ENCODE peak calls at places on chromosomes 11 and 22, in ten cellular contexts. B, D, C, A, F, V, O, W, U and S are unnamed samples.

GRCh38 chr11:203056-203944 is 3.9 kb downstream of the BET1L start:
- DNase-seq in V (no peak), B (peak), F (peak), C (no peak), D (no peak), O (no peak), W (no peak), A (no peak), U (no peak), S (no peak)

GRCh38 chr11:1125803-1126202 is 31.9 kb upstream of the MUC5AC start:
- DNase-seq in C (no peak), V (no peak), W (no peak), B (no peak), O (no peak), F (peak), U (no peak), A (no peak), D (no peak), S (no peak)

GRCh38 chr11:96125400-96125799 is 201.5 kb upstream of the MTMR2 start:
- DNase-seq in F (no peak), W (peak), A (no peak), V (no peak), D (no peak), C (no peak), B (no peak), O (peak), U (no peak), S (no peak)

GRCh38 chr11:126191379-126192073 is 19.9 kb downstream of the RPUSD4 start:
- DNase-seq in A (no peak), F (no peak), U (no peak), C (no peak), D (no peak), O (no peak), W (no peak), V (no peak), B (no peak), S (no peak)

GRCh38 chr11:135033545-135033944 is 621.5 kb upstream of the B3GAT1 start:
- DNase-seq in V (no peak), D (no peak), O (peak), F (no peak), A (no peak), C (no peak), B (no peak), W (peak), U (no peak), S (peak)

GRCh38 chr22:26903030-26903856 is 245.9 kb downstream of the MIAT start:
- DNase-seq in U (no peak), W (no peak), V (no peak), F (no peak), O (no peak), C (no peak), A (no peak), D (no peak), B (no peak), S (no peak)

GRCh38 chr11:11583801-11584445 is 37.9 kb downstream of the GALNT18 start:
- DNase-seq in D (no peak), O (no peak), F (no peak), U (no peak), B (no peak), C (no peak), V (no peak), A (no peak), W (no peak), S (no peak)

GRCh38 chr22:46748948-46749681 is 11.1 kb upstream of the CERK start:
- DNase-seq in O (peak), A (no peak), B (no peak), U (no peak), F (no peak), W (no peak), D (peak), C (peak), V (peak), S (peak)

GRCh38 chr22:50356186-50356585 is 13.1 kb downstream of the PPP6R2 start:
- DNase-seq in B (no peak), U (no peak), F (no peak), D (no peak), A (no peak), C (no peak), W (no peak), V (no peak), O (no peak), S (no peak)

GRCh38 chr11:119025099-119025473 is 5.6 kb downstream of the SLC37A4 start:
- DNase-seq in B (no peak), D (no peak), V (no peak), A (no peak), U (no peak), W (no peak), C (no peak), O (no peak), F (no peak), S (no peak)

GRCh38 chr22:50635591-50635990 is 7.6 kb upstream of the ARSA start:
- DNase-seq in D (no peak), B (no peak), V (no peak), U (no peak), A (no peak), W (no peak), C (no peak), O (no peak), F (no peak), S (no peak)

GRCh38 chr11:65504671-65505433 is 6.0 kb downstream of the MALAT1 start:
- DNase-seq in C (peak), F (no peak), U (no peak), W (no peak), A (no peak), D (no peak), O (peak), V (no peak), B (no peak), S (no peak)

GRCh38 chr11:2991477-2992233 is 474 bp downstream of the NAP1L4 start:
- DNase-seq in A (peak), D (peak), F (no peak), V (no peak), O (peak), C (peak), B (peak), W (peak), U (no peak), S (peak)

GRCh38 chr22:47600281-47600680 is 837.8 kb downstream of the TBC1D22A start:
- DNase-seq in A (no peak), D (no peak), B (no peak), V (no peak), O (no peak), U (no peak), F (no peak), C (no peak), W (no peak), S (no peak)

GRCh38 chr11:15159085-15159484 is 44.4 kb downstream of the INSC start:
- DNase-seq in D (no peak), U (no peak), A (no peak), B (no peak), O (peak), F (no peak), V (no peak), C (peak), W (no peak), S (peak)

GRCh38 chr11:18705651-18706281 is 7.2 kb downstream of the TMEM86A start:
- DNase-seq in V (no peak), B (peak), D (no peak), A (no peak), U (peak), F (no peak), W (no peak), O (no peak), C (no peak), S (peak)

GRCh38 chr11:128904872-128905344 is 13.8 kb downstream of the KCNJ5 start:
- DNase-seq in U (peak), V (no peak), W (no peak), B (no peak), A (no peak), O (peak), D (no peak), C (no peak), F (no peak), S (no peak)

GRCh38 chr22:44304354-44304753 is 8.4 kb downstream of the SHISAL1 start:
- DNase-seq in B (no peak), D (no peak), C (no peak), W (no peak), F (no peak), O (peak), V (no peak), U (no peak), A (no peak), S (peak)

GRCh38 chr11:68012044-68012842 is 2.1 kb downstream of the ALDH3B1 start:
- DNase-seq in C (no peak), W (no peak), O (no peak), A (no peak), U (peak), V (no peak), B (no peak), D (no peak), F (no peak), S (no peak)

GRCh38 chr11:74371269-74372039 is 26.8 kb downstream of the PGM2L1 start:
- DNase-seq in U (no peak), D (no peak), A (no peak), V (no peak), B (no peak), C (peak), O (no peak), W (no peak), F (no peak), S (peak)

GRCh38 chr11:9716275-9717039 is 52.6 kb downstream of the SWAP70 start:
- DNase-seq in A (no peak), O (peak), F (no peak), W (no peak), V (no peak), B (no peak), C (peak), D (no peak), U (no peak), S (peak)